ENCODE peak calls at places on chromosomes 12 and 14, in four cellular contexts. One of them, this sample, is unnamed.

GRCh38 chr12:132642846-132643835 is 24.6 kb downstream of the P2RX2 start:
- DNase-seq in tibial nerve: no peak
- DNase-seq in upper lobe of right lung: no peak
- DNase-seq in fibroblast of mammary gland: no peak
- DNase-seq in this sample: no peak

GRCh38 chr14:62722406-62722805 is 322.9 kb downstream of the KCNH5 start:
- DNase-seq in tibial nerve: no peak
- DNase-seq in upper lobe of right lung: no peak
- DNase-seq in fibroblast of mammary gland: no peak
- DNase-seq in this sample: no peak

GRCh38 chr14:73725116-73726024 is 11.2 kb upstream of the PNMA1 start:
- DNase-seq in tibial nerve: no peak
- DNase-seq in upper lobe of right lung: peak
- DNase-seq in fibroblast of mammary gland: peak
- DNase-seq in this sample: peak

GRCh38 chr12:132374821-132375445 is 45.5 kb upstream of the GALNT9 start:
- DNase-seq in tibial nerve: no peak
- DNase-seq in upper lobe of right lung: no peak
- DNase-seq in fibroblast of mammary gland: no peak
- DNase-seq in this sample: no peak

GRCh38 chr14:99524804-99525698 is 43.8 kb downstream of the CCNK start:
- DNase-seq in tibial nerve: no peak
- DNase-seq in upper lobe of right lung: no peak
- DNase-seq in fibroblast of mammary gland: peak
- DNase-seq in this sample: peak

GRCh38 chr12:104165801-104166200 is 27.8 kb upstream of the NFYB start:
- DNase-seq in tibial nerve: no peak
- DNase-seq in upper lobe of right lung: no peak
- DNase-seq in fibroblast of mammary gland: no peak
- DNase-seq in this sample: no peak

GRCh38 chr14:55912344-55912743 is 205.9 kb upstream of the PELI2 start:
- DNase-seq in tibial nerve: no peak
- DNase-seq in upper lobe of right lung: no peak
- DNase-seq in fibroblast of mammary gland: no peak
- DNase-seq in this sample: no peak

GRCh38 chr14:63893701-63894458 is 41.1 kb downstream of the SYNE2 start:
- DNase-seq in tibial nerve: no peak
- DNase-seq in upper lobe of right lung: no peak
- DNase-seq in fibroblast of mammary gland: peak
- DNase-seq in this sample: peak

GRCh38 chr14:58625438-58625837 is 12.3 kb upstream of the DACT1 start:
- DNase-seq in tibial nerve: no peak
- DNase-seq in upper lobe of right lung: no peak
- DNase-seq in fibroblast of mammary gland: no peak
- DNase-seq in this sample: no peak

GRCh38 chr12:120224304-120225199 is 23.6 kb upstream of the RPLP0 start:
- DNase-seq in tibial nerve: no peak
- DNase-seq in upper lobe of right lung: peak
- DNase-seq in fibroblast of mammary gland: no peak
- DNase-seq in this sample: peak

GRCh38 chr14:63205281-63205575 is 985 bp downstream of the RHOJ start:
- DNase-seq in tibial nerve: no peak
- DNase-seq in upper lobe of right lung: no peak
- DNase-seq in fibroblast of mammary gland: peak
- DNase-seq in this sample: peak

GRCh38 chr12:127083028-127083949 is 1183.7 kb upstream of the TMEM132C start:
- DNase-seq in tibial nerve: no peak
- DNase-seq in upper lobe of right lung: no peak
- DNase-seq in fibroblast of mammary gland: peak
- DNase-seq in this sample: peak

GRCh38 chr14:30464481-30464880 is 94.5 kb upstream of the G2E3 start:
- DNase-seq in tibial nerve: no peak
- DNase-seq in upper lobe of right lung: no peak
- DNase-seq in fibroblast of mammary gland: no peak
- DNase-seq in this sample: no peak

GRCh38 chr14:52351561-52352491 is 37.7 kb downstream of the PTGER2 start:
- DNase-seq in tibial nerve: no peak
- DNase-seq in upper lobe of right lung: no peak
- DNase-seq in fibroblast of mammary gland: peak
- DNase-seq in this sample: peak

GRCh38 chr12:3233813-3234212 is 156.6 kb downstream of the TSPAN9 start:
- DNase-seq in tibial nerve: no peak
- DNase-seq in upper lobe of right lung: no peak
- DNase-seq in fibroblast of mammary gland: no peak
- DNase-seq in this sample: no peak

GRCh38 chr12:117162649-117163048 is 27.6 kb downstream of the FBXO21 start:
- DNase-seq in tibial nerve: no peak
- DNase-seq in upper lobe of right lung: no peak
- DNase-seq in fibroblast of mammary gland: no peak
- DNase-seq in this sample: no peak

GRCh38 chr12:23474438-23475000 is 475.0 kb downstream of the SOX5 start:
- DNase-seq in tibial nerve: no peak
- DNase-seq in upper lobe of right lung: no peak
- DNase-seq in fibroblast of mammary gland: no peak
- DNase-seq in this sample: no peak

GRCh38 chr12:111783046-111783445 is 16.3 kb downstream of the ALDH2 start:
- DNase-seq in tibial nerve: no peak
- DNase-seq in upper lobe of right lung: no peak
- DNase-seq in fibroblast of mammary gland: no peak
- DNase-seq in this sample: no peak

GRCh38 chr14:25049127-25049558 is 804 bp downstream of the STXBP6 start:
- DNase-seq in tibial nerve: no peak
- DNase-seq in upper lobe of right lung: no peak
- DNase-seq in fibroblast of mammary gland: no peak
- DNase-seq in this sample: peak

GRCh38 chr12:40663781-40664180 is 28.5 kb upstream of the CNTN1 start:
- DNase-seq in tibial nerve: no peak
- DNase-seq in upper lobe of right lung: no peak
- DNase-seq in fibroblast of mammary gland: no peak
- DNase-seq in this sample: no peak

GRCh38 chr14:62099091-62099490 is 336.9 kb downstream of the SNAPC1 start:
- DNase-seq in tibial nerve: no peak
- DNase-seq in upper lobe of right lung: no peak
- DNase-seq in fibroblast of mammary gland: no peak
- DNase-seq in this sample: no peak

GRCh38 chr12:22046968-22047390 is 961 bp downstream of the CMAS start:
- DNase-seq in tibial nerve: no peak
- DNase-seq in upper lobe of right lung: no peak
- DNase-seq in fibroblast of mammary gland: peak
- DNase-seq in this sample: peak

GRCh38 chr14:75489480-75489837 is 32.8 kb upstream of the BATF start:
- DNase-seq in tibial nerve: no peak
- DNase-seq in upper lobe of right lung: no peak
- DNase-seq in fibroblast of mammary gland: no peak
- DNase-seq in this sample: no peak

GRCh38 chr12:106582661-106583577 is at the start of gene RFX4:
- DNase-seq in tibial nerve: no peak
- DNase-seq in upper lobe of right lung: no peak
- DNase-seq in fibroblast of mammary gland: no peak
- DNase-seq in this sample: no peak

DNA sequence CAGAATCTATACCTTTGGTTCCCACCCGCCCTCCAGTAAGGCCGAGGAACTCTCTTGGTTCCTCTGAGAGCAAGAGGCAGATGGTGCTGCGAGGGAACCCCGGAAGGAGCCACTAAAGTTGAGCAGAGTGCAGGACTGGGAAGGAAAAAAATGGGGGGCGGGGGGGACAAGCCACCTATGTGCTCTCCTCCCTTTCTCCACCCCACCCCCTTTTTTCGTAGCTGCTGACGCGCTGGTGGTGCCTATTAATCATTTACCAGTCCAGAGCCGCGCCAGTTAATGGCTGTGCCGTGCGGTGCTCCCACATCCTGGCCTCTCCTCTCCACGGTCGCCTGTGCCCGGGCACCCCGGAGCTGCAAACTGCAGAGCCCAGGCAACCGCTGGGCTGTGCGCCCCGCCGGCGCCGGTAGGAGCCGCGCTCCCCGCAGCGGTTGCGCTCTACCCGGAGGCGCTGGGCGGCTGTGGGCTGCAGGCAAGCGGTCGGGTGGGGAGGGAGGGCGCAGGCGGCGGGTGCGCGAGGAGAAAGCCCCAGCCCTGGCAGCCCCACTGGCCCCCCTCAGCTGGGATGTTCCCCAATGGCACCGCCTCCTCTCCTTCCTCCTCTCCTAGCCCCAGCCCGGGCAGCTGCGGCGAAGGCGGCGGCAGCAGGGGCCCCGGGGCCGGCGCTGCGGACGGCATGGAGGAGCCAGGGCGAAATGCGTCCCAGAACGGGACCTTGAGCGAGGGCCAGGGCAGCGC is 1.3 kb downstream of the SSTR1 start:
- DNase-seq in tibial nerve: no peak
- DNase-seq in upper lobe of right lung: peak
- DNase-seq in fibroblast of mammary gland: peak
- DNase-seq in this sample: peak
- TF ChIP-seq CTCF in tibial nerve: no peak
- TF ChIP-seq CTCF in upper lobe of right lung: peak
- TF ChIP-seq CTCF in fibroblast of mammary gland: no peak
- TF ChIP-seq CTCF in this sample: peak

DNA sequence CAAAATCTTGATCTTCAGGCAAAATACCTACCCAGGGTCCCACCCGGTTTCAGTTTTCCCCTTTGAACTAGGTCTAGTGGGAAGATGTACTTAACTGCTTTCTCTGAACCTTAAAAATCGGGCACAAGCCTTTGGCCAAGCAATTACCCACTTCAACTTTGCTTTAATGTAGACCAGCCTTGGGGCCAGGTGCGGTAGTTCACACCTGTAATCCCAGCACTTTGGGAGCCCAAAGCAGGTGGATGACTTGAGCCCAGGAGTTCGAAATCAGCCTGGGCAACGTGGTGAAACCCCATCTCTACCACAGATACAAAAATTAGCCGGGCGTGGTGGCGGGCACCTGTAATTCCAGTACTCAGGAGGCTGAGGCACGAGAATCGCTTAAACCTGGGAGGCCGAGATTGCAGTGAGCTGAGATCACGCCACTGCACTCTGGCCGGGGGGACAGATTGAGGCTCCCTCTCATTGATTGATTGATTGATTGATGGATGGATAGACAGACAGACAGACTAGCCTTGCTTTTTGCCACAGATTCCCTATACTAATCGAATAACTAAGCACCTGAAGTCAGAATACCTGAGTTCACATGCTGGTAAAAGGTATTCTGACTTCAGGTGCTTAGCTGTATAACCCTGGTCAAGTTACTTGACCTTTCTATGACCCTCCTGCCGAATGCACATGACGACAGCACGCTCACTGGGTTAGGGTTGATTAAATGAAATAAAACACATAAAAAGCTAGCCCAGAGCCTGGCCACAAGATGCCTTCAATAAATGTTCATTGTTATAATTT is 1.8 kb downstream of the CLIP1 start:
- DNase-seq in tibial nerve: no peak
- DNase-seq in upper lobe of right lung: no peak
- DNase-seq in fibroblast of mammary gland: peak
- DNase-seq in this sample: no peak
- H3K4me3 ChIP-seq in tibial nerve: peak
- H3K4me3 ChIP-seq in upper lobe of right lung: peak
- H3K4me3 ChIP-seq in fibroblast of mammary gland: peak
- H3K4me3 ChIP-seq in this sample: peak

DNA sequence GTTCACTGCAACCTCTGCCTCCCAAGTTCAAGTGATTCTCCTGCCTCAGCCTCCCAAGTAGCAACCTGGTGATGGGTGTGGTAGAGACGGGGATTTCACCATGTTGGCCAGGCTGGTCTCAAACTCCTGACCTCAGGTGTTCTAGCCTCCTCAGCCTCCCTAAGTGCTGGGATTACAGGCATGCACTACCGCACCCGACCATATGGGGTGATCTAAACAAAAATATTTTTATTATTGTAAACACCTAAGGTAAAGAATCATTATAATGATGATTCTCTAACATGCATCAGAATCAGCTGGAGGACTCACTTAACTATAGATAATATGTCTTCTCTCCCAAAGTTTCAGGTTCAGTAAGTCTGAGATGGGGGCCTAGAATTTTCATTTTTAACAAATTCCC is 96.2 kb upstream of the ALG10 start:
- DNase-seq in tibial nerve: no peak
- DNase-seq in upper lobe of right lung: no peak
- DNase-seq in fibroblast of mammary gland: no peak
- DNase-seq in this sample: no peak
- TF ChIP-seq CTCF in tibial nerve: no peak
- TF ChIP-seq CTCF in upper lobe of right lung: no peak
- TF ChIP-seq CTCF in fibroblast of mammary gland: no peak
- TF ChIP-seq CTCF in this sample: no peak

DNA sequence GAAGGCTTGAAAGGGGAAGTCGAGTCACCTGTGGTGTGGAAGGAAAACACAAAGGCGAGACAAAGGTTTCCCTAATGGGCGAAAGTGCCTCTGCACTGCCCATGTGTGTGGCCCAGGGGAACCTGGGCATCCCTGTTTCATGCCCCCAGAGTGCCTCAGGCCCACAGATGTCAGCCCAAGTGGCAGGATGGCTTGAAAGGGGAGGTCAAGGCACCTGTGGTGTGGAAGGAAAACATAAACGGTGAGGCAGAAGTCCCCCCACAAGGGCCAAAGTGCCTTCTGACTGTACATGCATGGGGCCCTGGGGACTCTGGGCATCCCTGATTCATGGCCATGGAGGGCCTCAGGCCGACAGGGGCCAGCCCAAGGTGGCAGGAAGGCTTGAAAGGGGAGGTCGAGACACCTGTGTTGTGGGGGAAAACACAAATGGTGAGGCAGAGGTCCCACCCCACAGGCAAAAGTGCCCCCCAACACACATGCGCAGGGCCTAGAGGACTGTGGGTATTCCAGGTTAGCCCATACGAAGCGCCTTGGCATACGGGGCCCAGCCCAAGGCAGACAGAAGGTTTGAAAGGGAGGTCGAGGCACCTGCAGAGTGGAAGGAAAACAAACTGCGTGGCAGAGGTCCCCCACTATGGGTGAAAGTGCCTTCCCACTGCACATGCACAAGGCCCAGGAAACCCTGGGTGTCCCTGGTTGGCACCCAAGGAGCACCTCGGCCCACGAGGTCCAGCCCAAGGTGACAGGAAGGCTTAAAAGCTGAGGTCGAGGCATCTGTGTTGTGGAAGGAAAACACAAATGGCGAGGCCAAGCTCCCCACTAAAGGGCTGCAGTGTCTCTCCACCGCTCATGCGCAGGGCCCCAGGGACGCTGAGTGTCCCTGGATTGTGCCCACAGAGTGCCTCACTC is 382.3 kb downstream of the ALG10 start:
- DNase-seq in tibial nerve: peak
- DNase-seq in upper lobe of right lung: peak
- DNase-seq in fibroblast of mammary gland: no peak
- DNase-seq in this sample: no peak
- H3K4me3 ChIP-seq in tibial nerve: no peak
- H3K4me3 ChIP-seq in upper lobe of right lung: no peak
- H3K4me3 ChIP-seq in fibroblast of mammary gland: no peak
- H3K4me3 ChIP-seq in this sample: no peak

GRCh38 chr14:50559990-50560928 is at the start of gene ATL1:
- DNase-seq in tibial nerve: peak
- DNase-seq in upper lobe of right lung: peak
- DNase-seq in fibroblast of mammary gland: peak
- DNase-seq in this sample: peak
- TF ChIP-seq CTCF in tibial nerve: no peak
- TF ChIP-seq CTCF in upper lobe of right lung: no peak
- TF ChIP-seq CTCF in fibroblast of mammary gland: no peak
- TF ChIP-seq CTCF in this sample: no peak

This sample was measured in choroid plexus epithelial cell.